ENCODE peak calls at places on chromosomes 2 and 18, in nine cellular contexts. F, L, G, A, B, R, C, D and U are unnamed samples.

GRCh38 chr2:105671156-105671555 is 73.6 kb upstream of the NCK2 start:
- DNase-seq in L (no peak), G (no peak), C (no peak), B (no peak), R (no peak), F (no peak), D (no peak), A (peak), U (no peak)

GRCh38 chr2:240344904-240345303 is 90.6 kb upstream of the GPC1 start:
- DNase-seq in B (no peak), C (no peak), D (no peak), G (no peak), A (peak), F (no peak), R (no peak), L (no peak), U (peak)

GRCh38 chr2:237672731-237673129 is 45.3 kb downstream of the LRRFIP1 start:
- DNase-seq in D (no peak), L (no peak), F (no peak), G (no peak), C (no peak), A (no peak), B (no peak), R (no peak), U (no peak)

GRCh38 chr2:119756837-119757236 is 2.9 kb upstream of the PTPN4 start:
- DNase-seq in C (peak), G (no peak), L (peak), F (peak), D (peak), R (no peak), B (no peak), A (peak), U (no peak)

GRCh38 chr2:174561283-174562275 is 36.0 kb downstream of the WIPF1 start:
- DNase-seq in D (no peak), G (no peak), L (peak), B (no peak), A (no peak), C (no peak), F (peak), R (peak), U (no peak)

GRCh38 chr2:121710470-121711170 is 26.1 kb downstream of the NIFK start:
- DNase-seq in C (no peak), G (no peak), F (no peak), L (no peak), A (no peak), R (no peak), B (no peak), D (no peak), U (no peak)

GRCh38 chr2:37561615-37562569 is 109.5 kb downstream of the CDC42EP3 start:
- DNase-seq in C (peak), B (no peak), L (peak), F (no peak), G (no peak), A (peak), D (peak), R (no peak), U (peak)

GRCh38 chr2:108459441-108459840 is 10.4 kb downstream of the GCC2 start:
- DNase-seq in D (no peak), G (no peak), B (no peak), R (no peak), C (no peak), F (no peak), A (peak), L (no peak), U (no peak)

GRCh38 chr2:230184727-230185578 is 34.8 kb downstream of the SP110 start:
- DNase-seq in A (no peak), L (peak), D (no peak), B (no peak), C (no peak), G (no peak), R (no peak), F (no peak), U (no peak)

GRCh38 chr2:160334028-160334729 is 134.1 kb upstream of the ITGB6 start:
- DNase-seq in C (no peak), R (no peak), G (no peak), F (no peak), L (no peak), B (no peak), D (peak), A (peak), U (no peak)

GRCh38 chr2:177717831-177718618 is 325.5 kb downstream of the AGPS start:
- DNase-seq in C (no peak), D (peak), F (no peak), B (no peak), L (peak), G (no peak), R (no peak), A (no peak), U (no peak)

GRCh38 chr2:223026357-223027110 is 25.5 kb upstream of the KCNE4 start:
- DNase-seq in L (peak), C (no peak), G (no peak), F (no peak), R (no peak), D (peak), B (no peak), A (no peak), U (no peak)

GRCh38 chr2:222641336-222641735 is 14.6 kb downstream of the FARSB start:
- DNase-seq in D (no peak), R (no peak), A (no peak), G (no peak), B (no peak), C (no peak), F (no peak), L (peak), U (no peak)

GRCh38 chr18:63676526-63676925 is 14.8 kb upstream of the SERPINB3 start:
- DNase-seq in R (no peak), B (no peak), F (peak), D (peak), C (no peak), A (peak), G (no peak), L (no peak), U (no peak)

GRCh38 chr2:45241061-45241561 is 231.9 kb upstream of the SIX2 start:
- DNase-seq in G (no peak), A (peak), L (peak), D (peak), R (no peak), C (no peak), F (no peak), B (no peak), U (no peak)

GRCh38 chr2:44186800-44187199 is 18.1 kb downstream of the PPM1B start:
- DNase-seq in A (no peak), C (no peak), G (no peak), L (peak), B (no peak), R (no peak), D (no peak), F (no peak), U (no peak)

GRCh38 chr2:96083064-96083889 is 33.1 kb downstream of the ADRA2B start:
- DNase-seq in F (no peak), R (no peak), D (no peak), A (no peak), L (no peak), C (no peak), B (no peak), G (no peak), U (peak)

GRCh38 chr2:150167711-150168110 is 319.8 kb downstream of the RND3 start:
- DNase-seq in B (no peak), G (no peak), R (no peak), A (peak), C (no peak), F (no peak), D (peak), L (peak), U (no peak)

GRCh38 chr2:172358784-172359556 is 68.4 kb upstream of the ITGA6 start:
- DNase-seq in C (no peak), B (no peak), L (no peak), R (no peak), F (no peak), A (no peak), G (no peak), D (no peak), U (no peak)

GRCh38 chr2:161796192-161796591 is 172.0 kb downstream of the SLC4A10 start:
- DNase-seq in G (no peak), D (no peak), A (peak), B (no peak), C (peak), L (peak), R (no peak), F (no peak), U (no peak)

GRCh38 chr2:63840081-63840784 is 1.5 kb upstream of the UGP2 start:
- DNase-seq in A (peak), C (no peak), B (no peak), R (no peak), F (peak), L (peak), D (peak), G (no peak), U (no peak)

GRCh38 chr18:6355789-6356589 is 58.7 kb downstream of the L3MBTL4 start:
- DNase-seq in B (peak), C (no peak), F (no peak), R (no peak), G (no peak), A (peak), D (peak), L (peak), U (no peak)

GRCh38 chr2:191866675-191867506 is 20.0 kb upstream of the CAVIN2 start:
- DNase-seq in A (peak), R (peak), D (peak), B (peak), F (no peak), G (no peak), L (peak), C (peak), U (no peak)

GRCh38 chr2:44952143-44952805 is 10.8 kb downstream of the SIX3 start:
- DNase-seq in B (no peak), R (no peak), L (peak), G (no peak), D (peak), F (peak), C (peak), A (peak), U (no peak)

GRCh38 chr2:165406053-165406628 is 63.4 kb upstream of the CSRNP3 start:
- DNase-seq in G (no peak), R (no peak), F (no peak), A (peak), D (peak), B (no peak), C (no peak), L (peak), U (no peak)

GRCh38 chr18:2958819-2959298 is 54.1 kb downstream of the LPIN2 start:
- DNase-seq in D (no peak), B (no peak), L (peak), G (no peak), A (no peak), F (no peak), R (no peak), C (no peak), U (no peak)

GRCh38 chr2:239369631-239370161 is 31.1 kb downstream of the HDAC4 start:
- DNase-seq in C (no peak), B (no peak), F (no peak), D (no peak), R (no peak), A (peak), L (no peak), G (no peak), U (peak)

GRCh38 chr2:221833972-221834371 is 261.9 kb upstream of the EPHA4 start:
- DNase-seq in B (no peak), A (no peak), C (no peak), D (no peak), G (no peak), R (no peak), L (no peak), F (no peak), U (no peak)

GRCh38 chr18:29608982-29609381 is 1432.1 kb upstream of the CDH2 start:
- DNase-seq in G (no peak), L (no peak), A (no peak), B (no peak), F (no peak), R (no peak), C (no peak), D (no peak), U (no peak)

GRCh38 chr2:60745761-60746160 is 10.3 kb upstream of the PAPOLG start:
- DNase-seq in B (no peak), L (no peak), G (no peak), D (no peak), C (no peak), A (no peak), F (no peak), R (no peak), U (no peak)

GRCh38 chr2:36456227-36456788 is 100.7 kb downstream of the CRIM1 start:
- DNase-seq in C (no peak), D (no peak), B (no peak), A (peak), R (no peak), L (peak), G (no peak), F (peak), U (no peak)

DNA sequence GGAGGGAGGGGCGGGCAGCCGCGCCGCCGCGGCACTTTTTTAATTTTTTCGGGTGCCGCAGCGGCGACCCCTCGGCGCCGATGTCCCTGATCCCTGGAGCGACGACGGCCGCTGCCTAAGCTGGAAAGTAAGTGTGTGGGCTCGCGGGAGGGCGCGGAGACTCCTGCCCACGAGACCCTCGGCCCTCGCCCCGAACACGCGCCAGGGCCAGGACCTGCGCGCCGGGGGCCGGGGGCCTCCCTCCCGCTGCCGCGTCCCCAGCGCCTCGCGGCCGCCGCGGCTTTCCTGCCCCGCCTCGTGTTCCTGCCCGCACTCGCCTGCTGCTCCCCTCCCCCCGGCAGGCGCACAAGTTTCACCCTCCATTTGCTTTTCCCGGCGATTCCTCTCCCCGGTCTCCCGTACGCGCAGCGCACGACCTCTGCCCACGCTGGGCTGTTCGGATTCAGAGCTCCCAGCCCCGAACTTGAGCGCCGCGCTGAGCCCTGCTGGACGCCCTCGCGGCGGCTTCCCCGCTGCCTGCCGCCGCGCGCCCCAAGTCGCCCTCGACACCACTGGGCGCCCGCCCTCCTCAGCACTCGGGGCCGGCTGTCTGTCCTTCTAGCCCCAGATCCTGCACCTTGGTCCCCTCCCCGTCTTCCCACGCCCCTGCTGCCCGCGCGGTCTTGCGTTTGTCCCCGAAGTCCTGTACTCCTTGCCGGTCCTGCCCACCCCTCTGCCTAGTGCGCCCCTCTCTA is 507 bp downstream of the PKP4 start:
- DNase-seq in D (peak), R (no peak), C (peak), B (no peak), G (no peak), F (peak), L (peak), A (peak), U (peak)
- TF ChIP-seq CTCF in D (no peak), R (peak), C (no peak), B (no peak), G (no peak), F (no peak), L (no peak), A (no peak), U (peak)

GRCh38 chr18:12604445-12605007 is 53.4 kb downstream of the SPIRE1 start:
- DNase-seq in R (no peak), G (no peak), B (no peak), D (no peak), C (no peak), F (no peak), L (no peak), A (no peak), U (no peak)
- TF ChIP-seq CTCF in R (no peak), G (no peak), B (peak), D (peak), C (no peak), F (no peak), L (peak), A (no peak), U (peak)

GRCh38 chr18:38539871-38540270 is 974.3 kb upstream of the CELF4 start:
- DNase-seq in A (no peak), R (no peak), C (no peak), F (no peak), G (no peak), B (no peak), L (no peak), D (no peak), U (no peak)

GRCh38 chr18:38539373-38539772 is 973.8 kb upstream of the CELF4 start:
- DNase-seq in L (no peak), A (no peak), C (no peak), R (no peak), G (no peak), F (no peak), B (no peak), D (no peak), U (no peak)

DNA sequence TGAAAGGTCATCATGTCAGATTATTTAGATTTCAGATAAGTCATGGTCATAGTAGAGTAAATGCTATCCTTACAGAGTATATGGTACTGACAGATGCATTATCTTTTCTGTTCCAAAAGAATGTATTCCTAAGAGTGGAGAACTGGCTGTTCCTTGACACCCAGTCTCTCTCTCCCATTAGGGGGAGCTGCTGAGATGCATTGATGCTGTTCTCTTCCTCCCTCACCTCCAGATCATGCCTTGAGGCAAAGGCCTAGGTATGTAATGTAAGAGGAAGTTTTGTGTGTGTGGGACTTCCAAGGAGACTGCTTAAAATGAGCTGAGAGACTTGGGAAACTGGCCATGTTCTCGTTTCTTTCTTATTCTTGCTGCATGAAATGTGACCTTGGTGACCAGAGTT is 979.5 kb upstream of the CELF4 start:
- DNase-seq in C (peak), B (no peak), L (peak), F (no peak), A (peak), D (peak), R (no peak), G (no peak), U (no peak)
- TF ChIP-seq CTCF in C (peak), B (peak), L (no peak), F (no peak), A (peak), D (peak), R (no peak), G (no peak), U (no peak)

GRCh38 chr2:241545113-241545512 is 13.4 kb upstream of the BOK start:
- DNase-seq in L (peak), B (no peak), A (no peak), F (no peak), G (no peak), D (no peak), R (no peak), C (no peak), U (no peak)

GRCh38 chr2:241546771-241547498 is 11.6 kb upstream of the BOK start:
- DNase-seq in B (no peak), L (peak), A (peak), D (no peak), F (no peak), C (peak), G (no peak), R (peak), U (no peak)

GRCh38 chr2:241548451-241548835 is 10.1 kb upstream of the BOK start:
- DNase-seq in F (no peak), B (no peak), A (no peak), R (no peak), G (no peak), C (no peak), L (no peak), D (no peak), U (no peak)

GRCh38 chr2:241547781-241548450 is 10.6 kb upstream of the BOK start:
- DNase-seq in L (no peak), F (no peak), G (no peak), C (no peak), R (no peak), A (no peak), B (no peak), D (no peak), U (no peak)

DNA sequence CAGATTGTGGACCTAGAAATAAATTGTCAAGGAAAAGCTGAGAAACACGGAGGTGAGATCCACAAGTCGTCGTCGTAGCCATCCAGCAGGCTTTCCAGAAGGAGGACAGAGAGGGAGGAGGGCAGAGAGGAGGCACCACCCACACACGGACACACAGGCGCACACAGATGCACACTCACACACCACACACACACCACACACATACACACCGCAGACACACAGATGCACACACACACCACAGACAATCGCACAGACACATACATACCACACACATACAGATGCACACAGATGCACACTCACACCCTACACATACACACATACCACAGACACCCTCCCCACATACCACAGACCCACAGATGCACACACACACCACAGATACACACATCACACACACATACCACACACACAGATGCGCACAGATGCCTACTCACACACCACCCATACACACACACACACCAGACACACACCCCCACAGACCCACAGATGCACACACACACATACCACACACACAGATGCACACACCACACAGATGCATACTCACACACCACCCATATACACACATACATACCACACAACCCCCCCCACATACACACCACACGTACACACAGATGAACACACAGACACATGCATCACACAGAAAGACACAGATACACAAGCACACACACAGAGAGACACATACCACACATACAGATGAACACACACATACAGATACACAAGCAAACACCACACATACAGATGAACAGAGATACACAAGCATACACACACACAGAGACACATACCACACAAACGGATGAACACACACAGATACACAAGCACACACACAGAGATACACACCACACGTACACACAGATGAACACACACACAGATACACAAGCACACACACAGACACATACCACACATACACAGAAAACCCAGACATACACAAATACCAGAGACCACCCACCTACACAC is 12.7 kb upstream of the BOK start:
- DNase-seq in A (no peak), R (no peak), F (no peak), L (no peak), C (no peak), G (no peak), B (no peak), D (no peak), U (no peak)
- TF ChIP-seq CTCF in A (no peak), R (no peak), F (no peak), L (no peak), C (no peak), G (no peak), B (no peak), D (no peak), U (no peak)